ENCODE peak calls at places on chromosomes 12 and 14, in eight cellular contexts. C is body of pancreas, N is endodermal cell, P is A549, M is transverse colon, J is astrocyte, B is astrocyte of the spinal cord, E is coronary artery. X is an unnamed sample.

GRCh38 chr12:96878704-96879103 is 28.4 kb upstream of the NEDD1 start:
- DNase-seq in P (no peak), J (peak; percentile 96), C (no peak), M (no peak), N (no peak), E (no peak), B (peak; percentile 75), X (peak; percentile 91)

GRCh38 chr14:99067141-99067920 is 204.7 kb downstream of the BCL11B start:
- DNase-seq in N (no peak), C (no peak), E (no peak), J (no peak), B (no peak), M (no peak), P (no peak), X (no peak)

GRCh38 chr12:3255071-3255470 is 177.9 kb downstream of the TSPAN9 start:
- DNase-seq in E (no peak), M (no peak), B (no peak), C (no peak), N (no peak), P (no peak), J (no peak), X (no peak)

GRCh38 chr12:46050805-46051204 is 60.4 kb upstream of the SCAF11 start:
- DNase-seq in N (no peak), C (no peak), B (no peak), P (no peak), J (no peak), E (no peak), M (no peak), X (no peak)

GRCh38 chr14:44291516-44291915 is 215.6 kb downstream of the FSCB start:
- DNase-seq in E (no peak), M (no peak), P (no peak), C (no peak), B (no peak), J (no peak), N (no peak), X (peak; percentile 2)

GRCh38 chr12:110846615-110847566 is at the start of gene CCDC63:
- DNase-seq in B (peak; percentile 50), C (peak; percentile 33), J (peak; percentile 37), N (peak; percentile 95), E (no peak), M (peak; percentile 60), P (peak; percentile 75), X (peak; percentile 16)

GRCh38 chr14:22854963-22855724 is 16.4 kb upstream of the LRP10 start:
- DNase-seq in J (no peak), C (no peak), E (no peak), B (no peak), P (peak; percentile 27), N (no peak), M (no peak), X (no peak)

GRCh38 chr12:39383064-39383552 is 59.8 kb downstream of the KIF21A start:
- DNase-seq in E (no peak), B (no peak), C (no peak), M (no peak), P (no peak), J (no peak), N (no peak), X (no peak)

GRCh38 chr12:26125451-26126339 is 858 bp upstream of the BHLHE41 start:
- DNase-seq in J (peak; percentile 77), P (peak; percentile 82), E (peak; percentile 92), N (peak; percentile 94), B (peak; percentile 75), M (peak; percentile 83), C (peak; percentile 89), X (peak; percentile 63)

GRCh38 chr12:76881152-76881551 is 2.3 kb upstream of the CSRP2 start:
- DNase-seq in E (no peak), M (no peak), B (no peak), P (no peak), J (no peak), N (no peak), C (no peak), X (no peak)

GRCh38 chr12:120257041-120257821 is 8.3 kb downstream of the PXN start:
- DNase-seq in N (peak; percentile 72), J (peak; percentile 92), P (no peak), M (no peak), E (no peak), B (peak; percentile 96), C (peak; percentile 64), X (peak; percentile 99)

GRCh38 chr12:92191061-92191460 is 45.4 kb upstream of the BTG1 start:
- DNase-seq in C (no peak), M (no peak), N (no peak), P (no peak), E (no peak), J (no peak), B (no peak), X (peak; percentile 21)

GRCh38 chr12:11609045-11609444 is 40.4 kb upstream of the ETV6 start:
- DNase-seq in M (no peak), P (no peak), J (no peak), B (no peak), N (peak; percentile 78), C (no peak), E (no peak), X (no peak)

GRCh38 chr14:56237398-56237797 is 119.2 kb downstream of the PELI2 start:
- DNase-seq in N (no peak), B (no peak), M (no peak), J (no peak), E (no peak), C (no peak), P (no peak), X (no peak)

GRCh38 chr12:116592116-116592637 is 33.0 kb downstream of the MAP1LC3B2 start:
- DNase-seq in M (peak; percentile 36), N (no peak), J (no peak), P (no peak), B (peak; percentile 48), C (peak; percentile 83), E (no peak), X (peak; percentile 75)

GRCh38 chr12:116591608-116592115 is 32.5 kb downstream of the MAP1LC3B2 start:
- DNase-seq in M (no peak), J (peak; percentile 35), P (no peak), C (no peak), B (peak; percentile 48), E (no peak), N (no peak), X (no peak)

GRCh38 chr12:116588390-116589028 is 29.3 kb downstream of the MAP1LC3B2 start:
- DNase-seq in C (no peak), P (no peak), B (no peak), N (no peak), J (no peak), E (no peak), M (no peak), X (no peak)

GRCh38 chr12:116592731-116593130 is 33.5 kb downstream of the MAP1LC3B2 start:
- DNase-seq in B (no peak), J (no peak), N (no peak), C (peak; percentile 7), M (no peak), P (no peak), E (no peak), X (peak; percentile 77)

DNA sequence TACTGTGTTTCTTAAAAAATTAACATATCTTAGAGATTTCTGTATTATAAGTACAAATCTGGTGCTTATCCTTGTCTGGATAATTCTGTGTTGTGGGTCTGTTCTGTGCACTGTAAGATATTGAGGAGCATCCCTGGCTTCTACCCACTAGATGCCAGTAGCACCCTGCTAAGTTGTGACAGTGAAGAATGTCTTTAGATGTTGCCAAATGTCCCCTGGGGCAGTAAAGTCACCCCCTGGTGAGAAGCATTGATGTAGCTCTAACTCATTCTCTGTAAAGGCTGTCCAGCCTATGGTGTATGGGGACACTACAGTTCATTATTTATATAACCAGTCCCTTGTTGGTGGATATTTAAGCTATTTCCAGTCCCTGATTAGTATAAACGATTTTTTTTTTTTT is 31.4 kb downstream of the MAP1LC3B2 start:
- DNase-seq in M (no peak), J (no peak), P (peak; percentile 82), N (no peak), E (no peak), B (no peak), C (no peak), X (no peak)
- H3K4me3 ChIP-seq in M (no peak overlapping the region), J (no peak overlapping the region), P (no peak overlapping the region), N (no peak overlapping the region), E (no peak overlapping the region), B (no peak overlapping the region), C (no peak overlapping the region), X (no peak overlapping the region)

DNA sequence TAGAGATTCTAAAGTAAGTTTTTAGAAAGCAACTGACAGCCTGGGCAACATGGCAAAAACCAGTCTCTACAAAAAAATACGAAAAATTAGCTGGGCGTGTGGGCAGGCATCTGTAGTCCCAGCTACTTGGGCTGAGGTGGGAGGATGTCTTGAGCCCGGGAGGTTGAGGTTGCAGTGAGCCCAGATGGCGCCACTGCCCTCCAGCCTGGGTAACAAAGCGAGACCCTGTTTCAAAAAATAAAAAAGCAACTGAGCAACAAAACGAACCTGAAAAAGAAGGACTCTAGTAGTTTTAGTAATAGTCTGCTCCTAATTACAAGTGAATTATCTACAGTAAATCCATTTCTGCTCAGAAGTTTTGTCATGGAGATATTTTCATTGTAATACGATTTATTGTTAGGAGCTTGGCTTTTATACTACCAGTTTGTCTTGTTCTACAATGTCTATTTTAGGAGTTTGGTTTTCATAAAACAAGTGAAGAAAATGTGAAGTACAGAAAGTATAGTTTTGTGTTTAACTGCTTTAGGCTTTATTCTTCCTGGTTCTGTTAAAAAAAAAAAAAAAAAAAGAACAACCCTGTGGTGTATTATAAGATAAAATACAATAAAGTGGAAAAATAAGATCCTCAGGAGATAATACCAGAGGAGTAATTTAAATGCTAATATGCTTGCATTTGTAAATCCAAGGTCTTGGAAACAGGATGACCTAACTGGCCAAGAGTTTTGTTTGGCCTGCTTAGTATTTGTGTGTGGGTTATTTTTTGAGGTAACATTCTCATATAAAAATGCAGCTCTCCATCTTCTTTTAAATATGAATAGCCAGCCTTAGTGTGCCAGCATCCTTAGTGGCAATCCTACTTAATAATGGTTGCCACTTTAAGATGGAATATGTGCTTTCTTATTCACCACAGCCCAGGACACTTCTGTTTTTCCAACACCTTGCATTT is 2.8 kb downstream of the TMX1 start:
- DNase-seq in C (no peak), N (peak; percentile 74), P (no peak), E (no peak), M (no peak), J (no peak), B (no peak), X (no peak)
- TF ChIP-seq CTCF in C (no peak), N (peak; percentile 52), P (peak; percentile 20), E (no peak), M (no peak), J (no peak), B (peak; percentile 13), X (no peak)

DNA sequence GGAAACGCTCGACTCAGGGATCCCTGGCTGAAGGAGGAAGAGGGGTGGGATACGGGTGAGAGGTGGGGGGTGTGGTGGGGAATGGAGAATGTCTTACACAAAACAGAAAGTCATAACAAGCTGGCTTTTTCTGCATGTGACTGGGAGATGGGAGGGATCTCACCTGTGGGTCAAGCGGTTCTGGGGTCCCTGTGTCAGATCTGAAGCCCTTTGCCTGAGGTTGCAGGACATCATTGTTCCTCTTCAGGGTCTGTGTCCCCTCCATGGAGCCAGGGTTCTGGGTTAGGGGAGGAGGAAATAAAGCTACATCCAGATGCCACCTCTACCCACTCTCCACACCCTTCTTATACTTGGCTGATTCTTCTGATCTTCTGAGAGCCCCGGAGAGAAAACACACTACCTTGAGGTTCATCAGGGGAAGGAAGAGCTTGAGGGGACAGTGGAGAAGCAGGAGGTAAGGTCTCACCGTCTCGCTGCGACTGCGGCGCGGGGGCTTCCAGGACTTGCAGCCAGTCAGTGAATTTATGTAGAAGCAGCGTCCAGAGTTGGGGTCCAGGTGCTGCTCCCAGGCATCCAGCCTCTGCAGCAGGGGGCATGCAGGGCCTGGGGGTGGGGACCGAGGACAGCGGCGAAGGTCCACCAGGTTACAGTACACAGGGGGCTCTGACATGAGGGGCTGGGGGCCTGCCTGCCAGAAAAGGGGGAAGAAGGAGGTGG is 2.5 kb downstream of the ARHGAP9 start:
- DNase-seq in E (no peak), B (no peak), P (no peak), C (no peak), J (no peak), N (no peak), M (no peak), X (no peak)
- H3K4me3 ChIP-seq in E (peak overlapping the region; percentile 75), B (no peak overlapping the region), P (no peak overlapping the region), C (no peak overlapping the region), J (no peak overlapping the region), N (no peak overlapping the region), M (no peak overlapping the region), X (no peak overlapping the region)

GRCh38 chr14:70585221-70585620 is 15.2 kb downstream of the MED6 start:
- DNase-seq in J (no peak), N (no peak), C (no peak), M (no peak), B (no peak), P (peak; percentile 21), E (no peak), X (peak; percentile 7)
- TF ChIP-seq CTCF in J (no peak), N (peak; percentile 49), C (no peak), M (no peak), B (peak; percentile 8), P (no peak), E (no peak), X (peak; percentile 14)

X was measured in fibroblast of the aortic adventitia.